ENCODE peak calls at places on chromosomes 7 and 10, in seven cellular contexts. J is right cardiac atrium, Q is neuronal stem cell, W is SK-N-SH, O is PC-9, K is spleen, B is Peyer's patch. H is an unnamed sample.

GRCh38 chr7:55432937-55433784 is 68.0 kb downstream of the LANCL2 start:
- DNase-seq in J (no peak), Q (no peak), W (peak; percentile 83), O (peak; percentile 47), K (no peak), B (no peak), H (peak; percentile 51)

GRCh38 chr7:118802726-118803125 is 578.2 kb downstream of the ANKRD7 start:
- DNase-seq in J (no peak), Q (no peak), W (no peak), O (no peak), K (no peak), B (no peak), H (no peak)

GRCh38 chr7:20331912-20332317 is 1.2 kb downstream of the ITGB8 start:
- DNase-seq in J (no peak), Q (no peak), W (no peak), O (peak; percentile 46), K (no peak), B (no peak), H (no peak)

GRCh38 chr7:96238976-96239766 is 82.7 kb downstream of the SLC25A13 start:
- DNase-seq in J (no peak), Q (no peak), W (no peak), O (no peak), K (no peak), B (no peak), H (no peak)

GRCh38 chr7:135168001-135168400 is 2.5 kb downstream of the CYREN start:
- DNase-seq in J (no peak), Q (no peak), W (no peak), O (no peak), K (peak; percentile 82), B (no peak), H (no peak)

GRCh38 chr10:110409488-110409887 is 88.2 kb upstream of the DUSP5 start:
- DNase-seq in J (no peak), Q (no peak), W (no peak), O (no peak), K (no peak), B (no peak), H (no peak)

GRCh38 chr10:123972481-123973401 is 81.1 kb upstream of the CPXM2 start:
- DNase-seq in J (no peak), Q (peak; percentile 32), W (peak; percentile 74), O (no peak), K (no peak), B (no peak), H (no peak)

GRCh38 chr7:95501261-95501816 is 15.6 kb downstream of the ASB4 start:
- DNase-seq in J (no peak), Q (no peak), W (no peak), O (no peak), K (no peak), B (no peak), H (no peak)

GRCh38 chr7:5594616-5595544 is 171.2 kb upstream of the TNRC18 start:
- DNase-seq in J (peak; percentile 35), Q (peak; percentile 66), W (peak; percentile 65), O (no peak), K (no peak), B (peak; percentile 47), H (no peak)

GRCh38 chr10:27448926-27449325 is 55.2 kb upstream of the RAB18 start:
- DNase-seq in J (no peak), Q (no peak), W (no peak), O (no peak), K (no peak), B (no peak), H (no peak)

GRCh38 chr10:85916999-85917573 is 449.5 kb downstream of the GRID1 start:
- DNase-seq in J (no peak), Q (no peak), W (peak; percentile 36), O (no peak), K (no peak), B (no peak), H (no peak)

GRCh38 chr10:24097771-24098207 is 111.1 kb upstream of the KIAA1217 start:
- DNase-seq in J (no peak), Q (no peak), W (no peak), O (no peak), K (no peak), B (no peak), H (no peak)

GRCh38 chr10:105952153-105952552 is 1212.4 kb downstream of the SORCS1 start:
- DNase-seq in J (no peak), Q (peak; percentile 27), W (no peak), O (no peak), K (no peak), B (no peak), H (no peak)

GRCh38 chr10:62492012-62492869 is 118.1 kb downstream of the ZNF365 start:
- DNase-seq in J (no peak), Q (peak; percentile 11), W (no peak), O (no peak), K (no peak), B (no peak), H (peak; percentile 27)

GRCh38 chr7:33221374-33221773 is 92.0 kb downstream of the BBS9 start:
- DNase-seq in J (no peak), Q (no peak), W (no peak), O (no peak), K (no peak), B (no peak), H (no peak)

GRCh38 chr7:137961200-137962177 is 40.4 kb downstream of the CREB3L2 start:
- DNase-seq in J (no peak), Q (no peak), W (no peak), O (no peak), K (no peak), B (no peak), H (no peak)

GRCh38 chr10:132699411-132700167 is 86.4 kb downstream of the NKX6-2 start:
- DNase-seq in J (no peak), Q (no peak), W (no peak), O (no peak), K (peak; percentile 69), B (peak; percentile 29), H (no peak)

GRCh38 chr10:819326-819725 is 112.2 kb downstream of the LARP4B start:
- DNase-seq in J (no peak), Q (no peak), W (no peak), O (no peak), K (no peak), B (no peak), H (no peak)

GRCh38 chr10:16686081-16686902 is 130.9 kb downstream of the RSU1 start:
- DNase-seq in J (no peak), Q (no peak), W (no peak), O (no peak), K (no peak), B (no peak), H (no peak)

DNA sequence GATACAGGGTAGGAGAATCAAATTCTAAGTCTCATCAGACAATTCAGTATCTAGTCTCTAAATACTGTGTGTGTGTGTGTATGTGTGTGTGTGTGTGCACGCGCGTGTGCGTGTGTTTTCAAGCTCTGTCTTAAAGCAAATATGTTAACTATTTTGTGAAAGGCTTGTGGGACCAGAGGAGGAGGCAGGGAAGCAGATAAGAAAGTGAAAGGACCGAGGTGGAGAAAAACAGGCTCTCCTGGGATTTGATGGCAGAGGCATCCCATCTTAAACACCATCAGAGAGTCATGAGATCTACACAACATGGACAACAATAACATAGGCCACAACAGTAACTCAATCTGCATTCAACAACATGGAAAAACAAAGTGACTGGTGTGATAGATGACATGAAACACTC is 67.1 kb downstream of the PIP4K2A start:
- DNase-seq in J (no peak), Q (no peak), W (no peak), O (no peak), K (no peak), B (no peak), H (no peak)
- H3K4me3 ChIP-seq in J (no peak overlapping the region), Q (no peak overlapping the region), W (no peak overlapping the region), O (no peak overlapping the region), K (no peak overlapping the region), B (no peak overlapping the region), H (peak overlapping the region; percentile 8)

DNA sequence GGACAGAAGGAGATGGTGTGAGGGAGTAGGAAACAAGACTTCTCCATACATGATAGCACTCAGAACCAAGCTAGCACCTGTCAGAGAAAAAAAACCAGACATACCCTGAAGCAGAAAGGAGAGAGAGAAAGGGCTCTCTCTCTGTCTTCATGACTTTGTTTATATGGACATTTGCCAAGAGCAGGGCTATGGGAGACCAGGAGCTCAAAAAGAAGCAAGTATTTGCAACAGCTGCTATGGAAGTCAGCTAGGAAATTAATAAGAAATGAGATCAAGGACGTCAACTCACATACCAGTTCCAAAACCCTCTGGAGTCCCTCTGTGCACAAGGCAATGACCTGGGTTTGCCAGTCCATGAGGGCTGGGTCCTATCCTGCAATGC is 111.6 kb downstream of the SGMS1 start:
- DNase-seq in J (no peak), Q (no peak), W (no peak), O (no peak), K (no peak), B (no peak), H (no peak)
- H3K27ac ChIP-seq in J (no peak overlapping the region), Q (no peak overlapping the region), W (no peak overlapping the region), O (peak overlapping the region; percentile 95), K (no peak overlapping the region), B (no peak overlapping the region), H (no peak overlapping the region)

GRCh38 chr7:45578022-45578421 is 3.9 kb downstream of the ADCY1 start:
- DNase-seq in J (no peak), Q (no peak), W (no peak), O (no peak), K (peak; percentile 40), B (no peak), H (no peak)

GRCh38 chr7:45574521-45575500 is 643 bp downstream of the ADCY1 start:
- DNase-seq in J (peak; percentile 57), Q (peak; percentile 57), W (peak; percentile 92), O (no peak), K (peak; percentile 71), B (no peak), H (no peak)

GRCh38 chr7:45578467-45578866 is 4.3 kb downstream of the ADCY1 start:
- DNase-seq in J (no peak), Q (no peak), W (no peak), O (no peak), K (peak; percentile 47), B (no peak), H (no peak)

GRCh38 chr7:45575501-45576248 is 1.5 kb downstream of the ADCY1 start:
- DNase-seq in J (no peak), Q (no peak), W (peak; percentile 69), O (no peak), K (peak; percentile 68), B (no peak), H (no peak)

GRCh38 chr7:45576249-45576929 is 2.2 kb downstream of the ADCY1 start:
- DNase-seq in J (no peak), Q (no peak), W (no peak), O (no peak), K (peak; percentile 32), B (no peak), H (no peak)
- H3K4me3 ChIP-seq in J (no peak overlapping the region), Q (no peak overlapping the region), W (no peak overlapping the region), O (no peak overlapping the region), K (no peak overlapping the region), B (no peak overlapping the region), H (no peak overlapping the region)

GRCh38 chr10:69459101-69459805 is 8.0 kb downstream of the TSPAN15 start:
- DNase-seq in J (no peak), Q (no peak), W (no peak), O (no peak), K (peak; percentile 34), B (peak; percentile 70), H (no peak)

GRCh38 chr10:69456880-69457693 is 5.8 kb downstream of the TSPAN15 start:
- DNase-seq in J (no peak), Q (no peak), W (no peak), O (peak; percentile 50), K (peak; percentile 61), B (no peak), H (no peak)

GRCh38 chr10:69459893-69460575 is 8.8 kb downstream of the TSPAN15 start:
- DNase-seq in J (no peak), Q (no peak), W (peak; percentile 39), O (no peak), K (peak; percentile 65), B (peak; percentile 47), H (no peak)

GRCh38 chr10:69458426-69459100 is 7.3 kb downstream of the TSPAN15 start:
- DNase-seq in J (no peak), Q (no peak), W (no peak), O (peak; percentile 97), K (peak; percentile 67), B (peak; percentile 85), H (no peak)

GRCh38 chr10:69457771-69458237 is 6.5 kb downstream of the TSPAN15 start:
- DNase-seq in J (no peak), Q (no peak), W (no peak), O (no peak), K (peak; percentile 27), B (no peak), H (no peak)
- H3K27ac ChIP-seq in J (peak overlapping the region; percentile 56), Q (no peak overlapping the region), W (no peak overlapping the region), O (peak overlapping the region; percentile 95), K (peak overlapping the region; percentile 50), B (peak overlapping the region; percentile 76), H (no peak overlapping the region)

H was measured in naive thymus-derived CD4-positive, alpha-beta T cell.